ENCODE peak calls at places on chromosomes 5 and 9, in six cellular contexts. T is PC-3, W is HepG2, Q is fibroblast of lung, S is astrocyte, K is HCT116. V is an unnamed sample.

GRCh38 chr9:87069690-87070089 is 122.4 kb upstream of the GAS1 start:
- DNase-seq in Q (no peak), S (no peak), W (no peak), K (no peak), T (no peak), V (no peak)

GRCh38 chr5:171483453-171484177 is 64.2 kb downstream of the FGF18 start:
- DNase-seq in W (no peak), S (peak; percentile 80), K (no peak), Q (peak; percentile 86), T (no peak), V (no peak)

GRCh38 chr5:180105827-180106312 is 34.3 kb upstream of the RNF130 start:
- DNase-seq in S (no peak), K (peak; percentile 4), W (no peak), Q (no peak), T (no peak), V (no peak)

GRCh38 chr5:95901676-95902646 is 59.7 kb downstream of the ELL2 start:
- DNase-seq in K (peak; percentile 34), T (peak; percentile 69), W (no peak), S (peak; percentile 75), Q (peak; percentile 83), V (peak; percentile 60)

GRCh38 chr5:79924936-79925893 is 65.8 kb downstream of the MTX3 start:
- DNase-seq in W (no peak), Q (no peak), K (no peak), T (peak; percentile 43), S (no peak), V (no peak)

GRCh38 chr5:96247733-96248132 is 185.3 kb downstream of the PCSK1 start:
- DNase-seq in Q (no peak), W (no peak), T (no peak), S (no peak), K (no peak), V (no peak)

GRCh38 chr5:151038292-151038745 is 17.9 kb downstream of the GPX3 start:
- DNase-seq in K (no peak), S (no peak), W (no peak), T (no peak), Q (no peak), V (no peak)

GRCh38 chr5:59503223-59503622 is 390.3 kb downstream of the PDE4D start:
- DNase-seq in W (no peak), Q (no peak), T (no peak), S (no peak), K (no peak), V (peak; percentile 34)

GRCh38 chr9:132647806-132648205 is 22.0 kb downstream of the DDX31 start:
- DNase-seq in S (no peak), Q (no peak), T (peak; percentile 10), K (no peak), W (no peak), V (no peak)

GRCh38 chr5:81395262-81395661 is 1.3 kb upstream of the ACOT12 start:
- DNase-seq in S (no peak), Q (no peak), W (no peak), K (no peak), T (no peak), V (no peak)

GRCh38 chr5:81397169-81397568 is 3.2 kb upstream of the ACOT12 start:
- DNase-seq in Q (peak; percentile 51), T (no peak), W (no peak), K (no peak), S (peak; percentile 24), V (peak; percentile 12)

GRCh38 chr5:81393430-81393782 is 528 bp downstream of the ACOT12 start:
- DNase-seq in T (no peak), Q (no peak), W (no peak), S (no peak), K (no peak), V (no peak)

GRCh38 chr5:81398741-81399140 is 4.8 kb upstream of the ACOT12 start:
- DNase-seq in W (no peak), K (no peak), Q (no peak), T (no peak), S (no peak), V (no peak)

GRCh38 chr5:81393783-81394718 is at the start of gene ACOT12:
- DNase-seq in T (no peak), W (no peak), K (no peak), Q (peak; percentile 37), S (peak; percentile 11), V (no peak)
- TF ChIP-seq EZH2 in T (no peak), W (no peak), K (no peak), Q (no peak), S (no peak), V (no peak)

DNA sequence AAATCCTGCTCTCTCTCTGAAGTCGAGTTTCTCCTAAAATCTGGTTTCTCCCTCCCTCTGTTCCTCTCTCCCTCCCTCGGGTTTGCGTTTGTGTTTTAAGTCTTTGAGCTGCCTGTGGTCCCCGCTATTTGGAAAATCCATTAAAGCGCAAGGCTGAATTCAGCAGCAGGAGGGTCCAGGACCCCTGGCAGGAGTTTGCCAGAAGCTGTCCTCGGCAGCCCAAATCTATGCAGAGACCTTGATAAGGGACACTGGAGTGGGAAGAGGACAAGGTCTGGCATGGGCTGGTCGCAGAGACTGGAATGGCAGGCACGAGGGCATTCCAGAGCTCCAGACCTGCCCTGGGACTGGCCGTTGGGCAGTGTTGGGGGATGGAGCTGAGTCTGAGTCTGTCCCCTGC is 1.1 kb downstream of the PDZD2 start:
- DNase-seq in W (no peak), Q (no peak), K (no peak), T (no peak), S (no peak), V (no peak)
- H2AFZ ChIP-seq in W (no peak overlapping the region), Q (no peak overlapping the region), K (no peak overlapping the region), T (no peak overlapping the region), S (no peak overlapping the region), V (no peak overlapping the region)

DNA sequence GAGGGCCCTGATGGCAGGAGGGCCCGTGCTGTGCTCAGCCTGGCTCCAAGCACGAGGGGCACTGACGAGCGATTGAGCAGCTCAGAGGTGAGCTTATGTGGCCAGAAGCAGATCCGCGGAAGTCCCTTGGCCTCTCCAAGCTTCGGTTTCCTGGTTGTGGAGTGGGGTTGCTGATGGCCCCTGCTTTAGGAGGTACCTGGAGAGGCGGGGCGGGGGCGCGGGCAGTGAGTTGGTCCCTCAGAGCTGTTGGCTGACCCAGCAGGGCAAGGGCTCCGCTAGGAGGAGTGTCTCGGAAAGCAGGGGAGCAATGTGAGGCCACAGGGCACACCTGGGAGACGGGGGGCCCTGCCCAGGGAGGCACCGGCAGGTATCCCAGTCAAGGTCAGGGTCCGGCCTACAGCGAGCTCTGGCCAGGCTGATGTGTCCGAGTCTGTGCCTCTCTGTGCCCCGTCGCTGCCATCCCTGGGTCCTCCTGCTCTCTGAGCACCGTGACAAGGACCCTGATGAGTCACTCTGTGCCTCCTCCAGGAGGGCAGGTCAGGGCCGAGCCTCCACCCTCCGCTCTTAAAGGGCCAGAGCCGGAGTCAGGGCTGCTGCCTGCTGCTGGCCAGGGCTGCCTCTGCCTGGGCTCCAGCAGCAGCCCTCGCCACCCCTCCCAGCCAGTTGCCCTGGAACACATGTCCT is 14.8 kb downstream of the NCS1 start:
- DNase-seq in S (peak; percentile 37), T (peak; percentile 75), W (peak; percentile 59), K (peak; percentile 71), Q (peak; percentile 61), V (no peak)
- H3K4me3 ChIP-seq in S (no peak overlapping the region), T (peak overlapping the region; percentile 34), W (peak overlapping the region; percentile 67), K (peak overlapping the region; percentile 56), Q (no peak overlapping the region), V (no peak overlapping the region)

DNA sequence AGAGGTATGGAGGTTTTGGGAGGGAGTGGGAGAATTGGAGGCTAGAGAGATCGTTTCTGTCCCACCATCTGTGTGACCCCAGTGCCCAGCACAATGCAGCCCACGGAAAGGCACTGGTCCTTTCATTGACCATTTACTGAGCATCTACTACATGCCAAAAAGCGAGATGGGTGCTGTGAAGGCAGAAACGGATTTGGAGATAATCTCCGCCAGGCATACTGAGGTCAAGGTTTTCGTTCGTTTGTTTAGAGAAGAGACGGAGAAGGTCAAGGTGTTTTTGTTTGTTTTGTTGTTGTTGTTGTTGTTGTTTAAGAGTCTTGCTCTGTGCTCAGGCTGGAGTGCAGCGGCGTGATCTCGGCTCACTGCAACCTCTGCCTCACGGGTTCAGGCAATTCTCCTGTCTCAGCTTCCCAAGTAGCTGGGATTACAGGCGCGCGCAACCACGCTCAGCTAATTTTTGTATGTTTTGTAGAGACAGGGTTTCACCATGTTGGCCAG is 593 bp upstream of the ZBTB43 start:
- DNase-seq in S (no peak), T (no peak), K (no peak), Q (no peak), W (no peak), V (no peak)
- TF ChIP-seq EZH2 in S (no peak), T (no peak), K (no peak), Q (no peak), W (no peak), V (no peak)

GRCh38 chr5:74973694-74974093 is 78.7 kb downstream of the GCNT4 start:
- DNase-seq in Q (no peak), T (no peak), S (no peak), W (no peak), K (no peak), V (no peak)
- H2AFZ ChIP-seq in Q (no peak overlapping the region), T (no peak overlapping the region), S (no peak overlapping the region), W (no peak overlapping the region), K (no peak overlapping the region), V (no peak overlapping the region)

DNA sequence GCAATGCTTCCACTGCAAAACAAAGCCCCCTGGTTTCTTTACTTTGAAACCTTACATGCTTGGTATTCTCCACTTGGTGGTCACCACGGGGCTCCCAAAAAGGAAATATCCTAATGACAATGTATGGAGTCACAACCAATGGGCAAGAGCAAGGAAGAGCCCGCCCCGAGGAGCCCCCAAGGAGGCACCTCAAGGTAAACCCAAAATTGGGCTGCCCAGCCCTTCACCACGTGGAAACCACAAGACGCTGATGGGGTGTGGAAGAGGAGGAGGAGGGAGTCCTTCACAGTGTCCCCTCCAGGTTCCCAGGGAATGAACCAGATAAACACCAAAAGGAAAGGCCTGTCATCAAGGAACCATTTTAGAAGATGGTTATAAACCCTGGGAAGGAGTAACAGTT is 3.8 kb downstream of the ROR2 start:
- DNase-seq in K (no peak), S (no peak), W (no peak), Q (no peak), T (no peak), V (no peak)
- H3K4me3 ChIP-seq in K (no peak overlapping the region), S (no peak overlapping the region), W (no peak overlapping the region), Q (no peak overlapping the region), T (no peak overlapping the region), V (no peak overlapping the region)

GRCh38 chr5:135031146-135031812 is 2.7 kb downstream of the PITX1 start:
- DNase-seq in Q (no peak), S (no peak), T (no peak), W (no peak), K (no peak), V (no peak)
- TF ChIP-seq EZH2 in Q (peak; percentile 78), S (peak; percentile 96), T (no peak), W (no peak), K (no peak), V (peak; percentile 86)

GRCh38 chr5:176886336-176887251 is 12.6 kb downstream of the HK3 start:
- DNase-seq in S (no peak), Q (no peak), W (no peak), K (no peak), T (no peak), V (no peak)
- H2AFZ ChIP-seq in S (no peak overlapping the region), Q (no peak overlapping the region), W (no peak overlapping the region), K (no peak overlapping the region), T (no peak overlapping the region), V (no peak overlapping the region)

V was measured in endothelial cell of umbilical vein.